ENCODE peak calls at places on chromosomes 4 and X, in five cellular contexts. J is progenitor cell of endocrine pancreas, O is GM23338, X is Peyer's patch, H is retinal pigment epithelial cell. Z is an unnamed sample.

GRCh38 chr4:141719585-141719984 is 83.2 kb downstream of the IL15 start:
- DNase-seq in J (no peak), O (no peak), X (no peak), H (no peak), Z (no peak)

GRCh38 chr4:102610476-102610875 is 109.3 kb downstream of the NFKB1 start:
- DNase-seq in J (no peak), O (peak; percentile 15), X (peak; percentile 56), H (no peak), Z (no peak)

GRCh38 chrX:141642979-141643378 is 53.5 kb downstream of the SPANXA2 start:
- DNase-seq in J (no peak), O (peak; percentile 4), X (no peak), H (no peak), Z (no peak)

GRCh38 chrX:9775930-9776329 is 10.3 kb upstream of the GPR143 start:
- DNase-seq in J (no peak), O (no peak), X (no peak), H (no peak), Z (no peak)

GRCh38 chr4:47879458-47879857 is 34.9 kb downstream of the NFXL1 start:
- DNase-seq in J (no peak), O (no peak), X (no peak), H (no peak), Z (no peak)

GRCh38 chrX:154355094-154355775 is 19.2 kb downstream of the FLNA start:
- DNase-seq in J (no peak), O (no peak), X (no peak), H (no peak), Z (no peak)

GRCh38 chr4:126441173-126441810 is 1126.5 kb downstream of the FAT4 start:
- DNase-seq in J (no peak), O (no peak), X (no peak), H (no peak), Z (no peak)

GRCh38 chrX:19579485-19579884 is 64.2 kb upstream of the MAP3K15 start:
- DNase-seq in J (no peak), O (no peak), X (no peak), H (no peak), Z (no peak)

GRCh38 chrX:43676960-43677582 is 21.0 kb downstream of the MAOA start:
- DNase-seq in J (no peak), O (peak; percentile 49), X (no peak), H (peak; percentile 20), Z (no peak)

GRCh38 chr4:168863719-168864632 is 146.1 kb downstream of the CBR4 start:
- DNase-seq in J (no peak), O (no peak), X (no peak), H (no peak), Z (no peak)

GRCh38 chrX:119105826-119106225 is 21.8 kb downstream of the KIAA1210 start:
- DNase-seq in J (no peak), O (no peak), X (no peak), H (no peak), Z (no peak)

GRCh38 chr4:35934370-35934981 is 309.8 kb downstream of the ARAP2 start:
- DNase-seq in J (no peak), O (peak; percentile 65), X (no peak), H (no peak), Z (no peak)

GRCh38 chr4:54643958-54644357 is 13.8 kb upstream of the KIT start:
- DNase-seq in J (no peak), O (no peak), X (no peak), H (no peak), Z (no peak)

GRCh38 chrX:136147320-136147901 is at the start of gene FHL1:
- DNase-seq in J (no peak), O (peak; percentile 56), X (peak; percentile 58), H (no peak), Z (peak; percentile 13)

GRCh38 chr4:150078041-150078995 is at the start of gene DCLK2:
- DNase-seq in J (peak; percentile 49), O (peak; percentile 73), X (peak; percentile 66), H (peak; percentile 30), Z (peak; percentile 65)

GRCh38 chr4:145380123-145380522 is 101.5 kb upstream of the SMAD1 start:
- DNase-seq in J (no peak), O (no peak), X (no peak), H (no peak), Z (no peak)

GRCh38 chr4:64940698-64941097 is 531.4 kb upstream of the TECRL start:
- DNase-seq in J (no peak), O (no peak), X (no peak), H (peak; percentile 35), Z (no peak)

GRCh38 chrX:38796926-38797325 is 4.3 kb upstream of the MID1IP1 start:
- DNase-seq in J (no peak), O (no peak), X (no peak), H (no peak), Z (no peak)

GRCh38 chr4:152778656-152779512 is 646 bp downstream of the TIGD4 start:
- DNase-seq in J (no peak), O (peak; percentile 65), X (peak; percentile 48), H (no peak), Z (peak; percentile 28)

GRCh38 chrX:150044556-150044955 is 106.3 kb upstream of the EOLA2 start:
- DNase-seq in J (no peak), O (no peak), X (no peak), H (no peak), Z (no peak)

GRCh38 chr4:17030543-17030942 is 132.1 kb upstream of the LDB2 start:
- DNase-seq in J (no peak), O (no peak), X (no peak), H (peak; percentile 71), Z (no peak)

GRCh38 chr4:152999376-153000067 is 63.4 kb downstream of the FHDC1 start:
- DNase-seq in J (no peak), O (no peak), X (peak; percentile 78), H (no peak), Z (no peak)

GRCh38 chrX:2401201-2401589 is 99.6 kb downstream of the DHRSX start:
- DNase-seq in J (no peak), O (no peak), X (no peak), H (peak; percentile 13), Z (no peak)

GRCh38 chrX:6965729-6966128 is 181.8 kb upstream of the STS start:
- DNase-seq in J (no peak), O (no peak), X (no peak), H (no peak), Z (no peak)

GRCh38 chr4:2172627-2173231 is 69.2 kb downstream of the HAUS3 start:
- DNase-seq in J (no peak), O (no peak), X (no peak), H (no peak), Z (no peak)

GRCh38 chr4:53605783-53606182 is 14.5 kb upstream of the LNX1 start:
- DNase-seq in J (no peak), O (no peak), X (no peak), H (no peak), Z (no peak)

GRCh38 chr4:77817304-77818076 is 1.7 kb downstream of the CNOT6L start:
- DNase-seq in J (no peak), O (no peak), X (no peak), H (no peak), Z (no peak)

GRCh38 chr4:104743141-104743748 is 248.6 kb upstream of the CXXC4 start:
- DNase-seq in J (no peak), O (no peak), X (no peak), H (no peak), Z (no peak)

GRCh38 chr4:107317596-107317995 is 281.5 kb upstream of the DKK2 start:
- DNase-seq in J (no peak), O (no peak), X (no peak), H (peak; percentile 75), Z (no peak)

DNA sequence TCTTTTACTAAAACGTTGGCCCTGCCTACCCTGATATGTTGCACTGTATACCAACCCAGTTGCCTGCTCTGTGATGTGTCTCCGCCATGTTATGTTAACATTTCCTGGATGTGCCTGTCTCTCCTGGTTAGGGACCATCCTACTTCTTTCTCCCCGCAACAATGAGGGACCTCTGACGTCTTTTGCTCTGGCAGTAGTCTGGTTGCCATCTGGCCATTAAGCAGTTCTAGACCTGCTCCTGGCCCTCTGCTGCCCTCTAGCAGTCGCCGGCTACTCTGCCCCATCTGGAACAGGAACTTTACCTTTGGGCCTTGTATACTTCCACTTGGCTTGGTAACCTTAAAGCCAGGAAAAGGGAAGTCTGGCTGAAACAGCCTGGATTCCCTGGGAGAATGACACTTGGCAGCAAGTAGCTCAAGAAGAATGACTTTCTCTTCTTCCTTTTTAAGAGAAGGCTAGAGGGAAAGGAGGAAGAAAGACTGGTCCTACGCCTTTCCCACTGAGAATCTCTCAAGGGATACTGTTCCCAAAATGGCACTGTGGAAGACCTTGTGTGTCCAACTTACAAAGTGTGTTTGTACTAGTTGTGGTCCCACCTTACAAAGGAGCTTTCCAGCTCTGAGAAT is 63.5 kb downstream of the GPC3 start:
- DNase-seq in J (peak; percentile 24), O (peak; percentile 82), X (peak; percentile 68), H (no peak), Z (peak; percentile 56)
- TF ChIP-seq CTCF in J (peak; percentile 65), O (peak; percentile 66), X (peak; percentile 48), H (peak; percentile 73), Z (no peak)

GRCh38 chr4:98630804-98631454 is 27.5 kb downstream of the TSPAN5 start:
- DNase-seq in J (no peak), O (peak; percentile 45), X (no peak), H (no peak), Z (no peak)
- TF ChIP-seq CTCF in J (no peak), O (peak; percentile 46), X (no peak), H (peak; percentile 26), Z (no peak)

GRCh38 chrX:86192827-86193226 is 44.6 kb downstream of the DACH2 start:
- DNase-seq in J (no peak), O (no peak), X (no peak), H (no peak), Z (no peak)
- TF ChIP-seq CTCF in J (peak; percentile 9), O (no peak), X (no peak), H (no peak), Z (no peak)

GRCh38 chr4:70182517-70183167 is 12.9 kb upstream of the ODAM start:
- DNase-seq in J (no peak), O (no peak), X (no peak), H (no peak), Z (no peak)

GRCh38 chr4:70183940-70184246 is 11.6 kb upstream of the ODAM start:
- DNase-seq in J (no peak), O (no peak), X (no peak), H (no peak), Z (no peak)

GRCh38 chr4:70178075-70178660 is 17.4 kb upstream of the ODAM start:
- DNase-seq in J (no peak), O (peak; percentile 17), X (no peak), H (no peak), Z (no peak)

GRCh38 chr4:70187216-70187615 is 8.3 kb upstream of the ODAM start:
- DNase-seq in J (no peak), O (no peak), X (no peak), H (no peak), Z (no peak)

DNA sequence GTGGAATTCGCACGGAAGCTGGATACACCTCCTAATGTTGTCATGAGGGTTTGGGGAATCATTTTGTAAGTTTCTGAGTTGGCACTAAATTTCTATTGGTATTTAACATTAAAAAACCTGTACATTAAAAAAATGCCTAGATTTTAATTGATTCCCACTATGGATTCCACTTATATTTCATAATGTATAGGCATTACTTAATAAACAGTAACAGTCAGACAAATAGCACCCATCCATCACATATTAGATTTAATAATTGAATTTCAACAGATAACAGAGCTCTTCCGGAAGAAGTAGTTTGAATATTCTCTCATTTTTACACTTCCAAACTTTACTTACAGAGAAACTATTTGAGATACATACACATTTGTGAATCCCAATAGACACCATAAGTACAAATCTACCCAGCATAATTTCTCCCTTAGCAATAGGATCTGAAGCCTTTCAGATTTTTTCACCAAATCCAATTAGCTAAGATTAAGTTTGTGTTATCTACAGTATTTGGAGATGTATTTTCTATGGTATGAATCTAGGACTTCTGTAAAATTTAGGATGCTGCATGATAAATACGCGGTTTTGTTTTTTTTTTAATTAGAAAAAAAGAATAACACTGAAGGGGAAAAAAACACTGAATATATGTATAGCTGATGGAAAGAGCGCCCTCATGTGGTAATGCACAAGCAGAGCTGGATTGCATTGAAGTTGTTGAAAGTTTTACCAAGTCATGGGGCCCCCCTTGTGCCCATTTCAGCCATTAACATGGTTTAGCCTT is 12.2 kb upstream of the ODAM start:
- DNase-seq in J (no peak), O (peak; percentile 83), X (no peak), H (peak; percentile 48), Z (peak; percentile 42)
- TF ChIP-seq CTCF in J (peak; percentile 87), O (peak; percentile 98), X (peak; percentile 55), H (peak; percentile 88), Z (peak; percentile 83)

Z was measured in endothelial cell.